ENCODE peak calls at places on chromosomes 2 and 18, in eight cellular contexts. One of them, this sample, is unnamed. For H3K27me3, the result is how much of the 10 kb centered on the place peaks cover.

GRCh38 chr18:34085140-34085739 is 139.5 kb downstream of the NOL4 start:
- DNase-seq in heart left ventricle: no peak
- DNase-seq in ovary: no peak
- DNase-seq in breast epithelium: no peak
- DNase-seq in left ventricle myocardium inferior: no peak
- DNase-seq in cardiac muscle cell: no peak
- DNase-seq in uterus: no peak
- DNase-seq in lung: no peak
- DNase-seq in this sample: no peak

GRCh38 chr18:50836521-50836957 is 16.7 kb upstream of the MRO start:
- DNase-seq in lung: peak
- DNase-seq in uterus: no peak
- DNase-seq in heart left ventricle: no peak
- DNase-seq in cardiac muscle cell: no peak
- DNase-seq in left ventricle myocardium inferior: no peak
- DNase-seq in breast epithelium: no peak
- DNase-seq in ovary: no peak
- DNase-seq in this sample: no peak

GRCh38 chr18:44325903-44326650 is 354.6 kb upstream of the SETBP1 start:
- DNase-seq in ovary: no peak
- DNase-seq in left ventricle myocardium inferior: peak
- DNase-seq in uterus: peak
- DNase-seq in heart left ventricle: peak
- DNase-seq in lung: peak
- DNase-seq in cardiac muscle cell: peak
- DNase-seq in breast epithelium: no peak
- DNase-seq in this sample: peak

GRCh38 chr2:109218087-109218791 is 89.2 kb downstream of the SH3RF3 start:
- DNase-seq in left ventricle myocardium inferior: no peak
- DNase-seq in heart left ventricle: no peak
- DNase-seq in lung: no peak
- DNase-seq in uterus: no peak
- DNase-seq in breast epithelium: peak
- DNase-seq in ovary: no peak
- DNase-seq in cardiac muscle cell: no peak
- DNase-seq in this sample: no peak

GRCh38 chr2:101153077-101153707 is 2.0 kb upstream of the TBC1D8 start:
- DNase-seq in ovary: no peak
- DNase-seq in uterus: no peak
- DNase-seq in cardiac muscle cell: no peak
- DNase-seq in left ventricle myocardium inferior: no peak
- DNase-seq in breast epithelium: no peak
- DNase-seq in heart left ventricle: no peak
- DNase-seq in lung: no peak
- DNase-seq in this sample: no peak

GRCh38 chr18:3350566-3351527 is 88.9 kb downstream of the MYL12B start:
- DNase-seq in lung: no peak
- DNase-seq in ovary: no peak
- DNase-seq in left ventricle myocardium inferior: no peak
- DNase-seq in heart left ventricle: no peak
- DNase-seq in cardiac muscle cell: no peak
- DNase-seq in uterus: no peak
- DNase-seq in breast epithelium: peak
- DNase-seq in this sample: no peak

GRCh38 chr2:27911458-27912210 is 21.1 kb downstream of the BABAM2 start:
- DNase-seq in uterus: no peak
- DNase-seq in left ventricle myocardium inferior: no peak
- DNase-seq in lung: no peak
- DNase-seq in ovary: no peak
- DNase-seq in cardiac muscle cell: no peak
- DNase-seq in heart left ventricle: no peak
- DNase-seq in breast epithelium: no peak
- DNase-seq in this sample: no peak

GRCh38 chr2:237577458-237577857 is 11.1 kb downstream of the PRLH start:
- DNase-seq in uterus: no peak
- DNase-seq in lung: no peak
- DNase-seq in ovary: peak
- DNase-seq in breast epithelium: no peak
- DNase-seq in left ventricle myocardium inferior: no peak
- DNase-seq in heart left ventricle: no peak
- DNase-seq in cardiac muscle cell: no peak
- DNase-seq in this sample: no peak

GRCh38 chr2:215572341-215572848 is 136.5 kb upstream of the FN1 start:
- DNase-seq in ovary: no peak
- DNase-seq in breast epithelium: no peak
- DNase-seq in uterus: no peak
- DNase-seq in lung: no peak
- DNase-seq in left ventricle myocardium inferior: no peak
- DNase-seq in heart left ventricle: no peak
- DNase-seq in cardiac muscle cell: no peak
- DNase-seq in this sample: no peak

GRCh38 chr2:231673348-231673770 is 35.0 kb upstream of the PTMA start:
- DNase-seq in cardiac muscle cell: peak
- DNase-seq in breast epithelium: no peak
- DNase-seq in left ventricle myocardium inferior: peak
- DNase-seq in lung: peak
- DNase-seq in ovary: peak
- DNase-seq in heart left ventricle: peak
- DNase-seq in uterus: peak
- DNase-seq in this sample: no peak

GRCh38 chr18:73235491-73235890 is 367.7 kb upstream of the NETO1 start:
- DNase-seq in uterus: no peak
- DNase-seq in ovary: no peak
- DNase-seq in lung: peak
- DNase-seq in cardiac muscle cell: peak
- DNase-seq in heart left ventricle: no peak
- DNase-seq in breast epithelium: no peak
- DNase-seq in left ventricle myocardium inferior: no peak
- DNase-seq in this sample: peak

DNA sequence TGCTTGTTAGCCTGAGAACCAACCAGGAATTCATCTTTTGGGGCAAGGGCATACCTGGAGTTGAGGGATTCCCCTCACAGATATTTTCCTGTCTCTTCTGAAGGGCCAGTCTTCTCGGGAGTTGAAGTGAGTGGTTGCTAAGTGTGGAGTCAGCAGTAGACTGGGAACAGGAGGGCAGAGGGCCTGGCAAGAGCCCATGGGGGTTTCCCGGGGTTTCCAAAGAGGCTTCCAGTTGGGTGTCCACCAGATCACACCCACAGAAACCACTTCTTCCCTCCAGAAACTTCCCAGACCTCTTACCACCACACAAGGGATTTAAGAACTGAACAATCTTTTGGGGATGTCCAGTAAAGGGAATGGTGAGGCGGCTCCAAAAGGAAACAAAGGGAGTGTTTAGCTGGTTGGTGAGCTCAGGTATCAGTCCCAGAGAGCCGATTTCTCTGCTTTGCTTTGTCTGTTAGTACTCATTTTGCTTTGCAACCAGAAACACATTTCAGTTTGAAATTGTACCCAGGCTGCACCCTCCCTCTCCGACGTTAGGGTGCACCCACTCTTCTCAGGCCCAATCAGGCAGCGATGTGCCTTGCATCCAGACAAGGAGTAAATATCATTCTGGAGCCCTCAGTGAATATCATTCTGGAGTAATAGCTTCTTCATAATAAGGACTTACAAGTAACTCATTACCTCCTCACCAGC is 47.5 kb upstream of the SPATS2L start:
- DNase-seq in left ventricle myocardium inferior: no peak
- DNase-seq in breast epithelium: no peak
- DNase-seq in lung: no peak
- DNase-seq in cardiac muscle cell: no peak
- DNase-seq in uterus: no peak
- DNase-seq in heart left ventricle: no peak
- DNase-seq in ovary: no peak
- DNase-seq in this sample: no peak
- H3K4me3 ChIP-seq in left ventricle myocardium inferior: no peak
- H3K4me3 ChIP-seq in breast epithelium: no peak
- H3K4me3 ChIP-seq in lung: no peak
- H3K4me3 ChIP-seq in cardiac muscle cell: no peak
- H3K4me3 ChIP-seq in uterus: no peak
- H3K4me3 ChIP-seq in heart left ventricle: no peak
- H3K4me3 ChIP-seq in ovary: no peak
- H3K4me3 ChIP-seq in this sample: no peak

GRCh38 chr2:156329031-156329921 is 3.2 kb downstream of the NR4A2 start:
- DNase-seq in heart left ventricle: no peak
- DNase-seq in ovary: no peak
- DNase-seq in cardiac muscle cell: peak
- DNase-seq in uterus: no peak
- DNase-seq in breast epithelium: no peak
- DNase-seq in lung: no peak
- DNase-seq in left ventricle myocardium inferior: no peak
- DNase-seq in this sample: no peak

GRCh38 chr2:156327835-156328401 is 4.6 kb downstream of the NR4A2 start:
- DNase-seq in breast epithelium: no peak
- DNase-seq in heart left ventricle: no peak
- DNase-seq in uterus: no peak
- DNase-seq in ovary: no peak
- DNase-seq in left ventricle myocardium inferior: no peak
- DNase-seq in lung: no peak
- DNase-seq in cardiac muscle cell: peak
- DNase-seq in this sample: no peak

GRCh38 chr2:156325671-156326385 is 6.7 kb downstream of the NR4A2 start:
- DNase-seq in ovary: no peak
- DNase-seq in heart left ventricle: no peak
- DNase-seq in uterus: no peak
- DNase-seq in left ventricle myocardium inferior: no peak
- DNase-seq in lung: no peak
- DNase-seq in cardiac muscle cell: no peak
- DNase-seq in breast epithelium: no peak
- DNase-seq in this sample: no peak

GRCh38 chr2:156323754-156324153 is 8.8 kb downstream of the NR4A2 start:
- DNase-seq in uterus: no peak
- DNase-seq in ovary: no peak
- DNase-seq in cardiac muscle cell: no peak
- DNase-seq in lung: no peak
- DNase-seq in left ventricle myocardium inferior: no peak
- DNase-seq in heart left ventricle: no peak
- DNase-seq in breast epithelium: no peak
- DNase-seq in this sample: no peak

GRCh38 chr2:156326488-156326887 is 6.0 kb downstream of the NR4A2 start:
- DNase-seq in ovary: no peak
- DNase-seq in left ventricle myocardium inferior: no peak
- DNase-seq in cardiac muscle cell: no peak
- DNase-seq in lung: no peak
- DNase-seq in heart left ventricle: no peak
- DNase-seq in uterus: no peak
- DNase-seq in breast epithelium: no peak
- DNase-seq in this sample: no peak
- H3K27me3 ChIP-seq in ovary: under half
- H3K27me3 ChIP-seq in left ventricle myocardium inferior: half or more
- H3K27me3 ChIP-seq in cardiac muscle cell: half or more
- H3K27me3 ChIP-seq in lung: under half
- H3K27me3 ChIP-seq in heart left ventricle: half or more
- H3K27me3 ChIP-seq in uterus: under half
- H3K27me3 ChIP-seq in breast epithelium: under half
- H3K27me3 ChIP-seq in this sample: under half

DNA sequence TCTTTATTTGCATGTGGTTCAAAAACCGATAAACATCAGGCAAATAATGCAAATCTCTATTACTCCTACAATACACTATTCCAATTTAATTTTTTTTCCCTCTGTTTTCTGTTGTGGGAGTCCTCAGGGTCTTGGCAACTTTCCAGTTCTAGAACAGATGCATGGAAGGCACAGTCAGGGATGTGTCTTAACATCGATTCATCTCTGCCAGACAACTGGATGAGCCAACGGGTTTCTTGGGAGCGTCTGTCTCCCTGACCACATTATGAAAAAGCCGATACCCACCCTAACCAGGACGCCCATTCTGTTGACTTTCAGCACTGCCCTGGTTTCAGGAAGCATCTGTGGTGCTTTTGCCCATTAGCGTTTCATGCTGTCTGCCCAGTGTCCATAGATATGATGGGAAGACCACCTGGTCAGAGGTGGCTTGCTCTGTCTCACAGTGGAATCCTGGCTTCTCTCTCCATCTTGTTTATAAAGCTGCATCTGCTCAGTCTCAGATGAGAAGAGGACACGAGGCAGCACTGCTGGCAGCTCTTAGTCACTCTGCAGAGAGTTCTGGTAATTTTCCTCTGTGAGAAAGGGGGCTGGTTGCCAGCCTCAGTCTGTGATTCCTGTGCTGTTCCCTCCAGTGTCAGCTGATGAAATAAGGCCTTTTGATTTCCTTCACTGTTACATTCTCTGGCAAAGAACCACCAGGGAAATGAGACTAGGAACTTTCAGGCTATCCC is 57.9 kb upstream of the KCNE4 start:
- DNase-seq in ovary: peak
- DNase-seq in lung: peak
- DNase-seq in heart left ventricle: peak
- DNase-seq in cardiac muscle cell: peak
- DNase-seq in left ventricle myocardium inferior: peak
- DNase-seq in breast epithelium: peak
- DNase-seq in uterus: peak
- DNase-seq in this sample: peak
- H3K4me3 ChIP-seq in ovary: no peak
- H3K4me3 ChIP-seq in lung: no peak
- H3K4me3 ChIP-seq in heart left ventricle: no peak
- H3K4me3 ChIP-seq in cardiac muscle cell: no peak
- H3K4me3 ChIP-seq in left ventricle myocardium inferior: peak
- H3K4me3 ChIP-seq in breast epithelium: peak
- H3K4me3 ChIP-seq in uterus: peak
- H3K4me3 ChIP-seq in this sample: peak

GRCh38 chr2:242040303-242040655 is 170.8 kb downstream of the RTP5 start:
- DNase-seq in cardiac muscle cell: no peak
- DNase-seq in lung: no peak
- DNase-seq in breast epithelium: no peak
- DNase-seq in uterus: no peak
- DNase-seq in heart left ventricle: no peak
- DNase-seq in left ventricle myocardium inferior: no peak
- DNase-seq in ovary: no peak
- DNase-seq in this sample: no peak

GRCh38 chr2:242044206-242044590 is 174.7 kb downstream of the RTP5 start:
- DNase-seq in uterus: no peak
- DNase-seq in lung: no peak
- DNase-seq in ovary: no peak
- DNase-seq in breast epithelium: no peak
- DNase-seq in heart left ventricle: no peak
- DNase-seq in cardiac muscle cell: no peak
- DNase-seq in left ventricle myocardium inferior: no peak
- DNase-seq in this sample: no peak

GRCh38 chr2:242040681-242041080 is 171.2 kb downstream of the RTP5 start:
- DNase-seq in lung: no peak
- DNase-seq in cardiac muscle cell: no peak
- DNase-seq in breast epithelium: no peak
- DNase-seq in uterus: no peak
- DNase-seq in heart left ventricle: no peak
- DNase-seq in left ventricle myocardium inferior: no peak
- DNase-seq in ovary: no peak
- DNase-seq in this sample: no peak

GRCh38 chr2:242043538-242044205 is 174.1 kb downstream of the RTP5 start:
- DNase-seq in left ventricle myocardium inferior: no peak
- DNase-seq in uterus: no peak
- DNase-seq in heart left ventricle: no peak
- DNase-seq in breast epithelium: no peak
- DNase-seq in ovary: no peak
- DNase-seq in cardiac muscle cell: no peak
- DNase-seq in lung: no peak
- DNase-seq in this sample: no peak

DNA sequence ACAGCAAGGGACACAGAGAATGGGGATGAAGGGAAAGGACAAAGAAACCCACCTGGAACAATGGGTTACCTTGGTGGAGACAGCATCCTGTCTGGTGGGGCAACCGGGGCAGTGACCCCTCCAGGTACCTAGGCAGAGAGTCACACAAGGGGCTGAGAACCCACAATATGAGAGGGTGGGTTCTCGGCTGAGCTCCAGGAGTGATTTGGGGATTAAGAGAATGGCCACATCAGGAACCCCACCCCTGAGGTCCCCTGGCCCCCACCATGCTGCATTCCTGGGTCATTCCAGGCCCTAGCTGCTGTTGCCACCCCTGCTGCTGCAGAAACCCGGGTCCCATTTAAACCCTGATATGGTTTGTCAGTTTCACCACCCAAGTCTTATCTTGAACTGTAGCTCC is 172.3 kb downstream of the RTP5 start:
- DNase-seq in left ventricle myocardium inferior: no peak
- DNase-seq in uterus: no peak
- DNase-seq in lung: no peak
- DNase-seq in ovary: no peak
- DNase-seq in heart left ventricle: no peak
- DNase-seq in breast epithelium: no peak
- DNase-seq in cardiac muscle cell: no peak
- DNase-seq in this sample: no peak
- H3K27me3 ChIP-seq in left ventricle myocardium inferior: half or more
- H3K27me3 ChIP-seq in uterus: under half
- H3K27me3 ChIP-seq in lung: under half
- H3K27me3 ChIP-seq in ovary: under half
- H3K27me3 ChIP-seq in heart left ventricle: half or more
- H3K27me3 ChIP-seq in breast epithelium: under half
- H3K27me3 ChIP-seq in cardiac muscle cell: under half
- H3K27me3 ChIP-seq in this sample: half or more

This sample was measured in adipocyte.